ENCODE peak calls at places on chromosomes 16 and 17, in seven cellular contexts. X is PC-9, S is neuronal stem cell, L is fibroblast of lung, K is HAP-1, V is cardiac muscle cell, T is sigmoid colon. O is an unnamed sample.
A peak's percentile ranks its signal among the peaks of the same experiment; 100 is the strongest.

GRCh38 chr16:2043296-2043979 is 4.2 kb downstream of the NTHL1 start:
- DNase-seq in V (no peak), T (no peak), S (no peak), X (no peak), L (no peak), K (no peak), O (no peak)

GRCh38 chr16:10584956-10585561 is 4.7 kb upstream of the EMP2 start:
- DNase-seq in V (no peak), T (no peak), K (no peak), L (peak; percentile 73), S (no peak), X (peak; percentile 50), O (no peak)

GRCh38 chr16:50495673-50496072 is 52.5 kb upstream of the NKD1 start:
- DNase-seq in L (no peak), K (no peak), X (no peak), T (no peak), V (no peak), S (no peak), O (no peak)

GRCh38 chr17:82876602-82877391 is 37.0 kb upstream of the ZNF750 start:
- DNase-seq in T (peak; percentile 96), X (peak; percentile 70), K (no peak), V (peak; percentile 85), L (peak; percentile 70), S (no peak), O (no peak)

GRCh38 chr17:8221663-8222379 is 11.4 kb upstream of the AURKB start:
- DNase-seq in S (peak; percentile 96), K (peak; percentile 83), X (peak; percentile 72), V (peak; percentile 85), T (peak; percentile 92), L (peak; percentile 86), O (peak; percentile 76)

GRCh38 chr16:27369806-27370205 is 32.2 kb upstream of the IL21R start:
- DNase-seq in T (no peak), L (peak; percentile 57), S (no peak), X (no peak), K (no peak), V (no peak), O (no peak)

GRCh38 chr16:69709456-69710084 is 16.8 kb downstream of the NQO1 start:
- DNase-seq in X (peak; percentile 51), V (peak; percentile 65), S (peak; percentile 44), T (no peak), L (peak; percentile 61), K (peak; percentile 78), O (no peak)

GRCh38 chr16:12587170-12587569 is 216.5 kb downstream of the CPPED1 start:
- DNase-seq in T (no peak), S (no peak), X (no peak), V (no peak), K (no peak), L (no peak), O (no peak)

GRCh38 chr17:45813051-45813731 is 29.1 kb downstream of the CRHR1 start:
- DNase-seq in T (no peak), V (peak; percentile 63), K (no peak), L (no peak), S (peak; percentile 75), X (no peak), O (no peak)

GRCh38 chr17:60059082-60059481 is 19.6 kb downstream of the HEATR6 start:
- DNase-seq in L (no peak), X (no peak), V (no peak), K (no peak), T (no peak), S (no peak), O (no peak)

GRCh38 chr16:88014954-88015805 is 63.9 kb downstream of the BANP start:
- DNase-seq in K (no peak), T (peak; percentile 43), X (no peak), V (no peak), L (no peak), S (no peak), O (no peak)

GRCh38 chr17:57293077-57293476 is 36.8 kb downstream of the MSI2 start:
- DNase-seq in L (peak; percentile 89), V (no peak), K (no peak), S (no peak), T (no peak), X (peak; percentile 54), O (peak; percentile 14)

GRCh38 chr17:34220776-34221390 is 34.2 kb upstream of the CCL2 start:
- DNase-seq in K (no peak), V (no peak), S (no peak), T (no peak), L (no peak), X (no peak), O (no peak)

GRCh38 chr17:66935717-66936116 is 28.8 kb upstream of the CACNG4 start:
- DNase-seq in L (no peak), S (no peak), X (no peak), V (no peak), K (no peak), T (no peak), O (no peak)

GRCh38 chr17:38667099-38667786 is 7.5 kb downstream of the EPOP start:
- DNase-seq in S (peak; percentile 74), V (peak; percentile 85), X (peak; percentile 58), T (peak; percentile 81), K (peak; percentile 75), L (peak; percentile 52), O (peak; percentile 71)

DNA sequence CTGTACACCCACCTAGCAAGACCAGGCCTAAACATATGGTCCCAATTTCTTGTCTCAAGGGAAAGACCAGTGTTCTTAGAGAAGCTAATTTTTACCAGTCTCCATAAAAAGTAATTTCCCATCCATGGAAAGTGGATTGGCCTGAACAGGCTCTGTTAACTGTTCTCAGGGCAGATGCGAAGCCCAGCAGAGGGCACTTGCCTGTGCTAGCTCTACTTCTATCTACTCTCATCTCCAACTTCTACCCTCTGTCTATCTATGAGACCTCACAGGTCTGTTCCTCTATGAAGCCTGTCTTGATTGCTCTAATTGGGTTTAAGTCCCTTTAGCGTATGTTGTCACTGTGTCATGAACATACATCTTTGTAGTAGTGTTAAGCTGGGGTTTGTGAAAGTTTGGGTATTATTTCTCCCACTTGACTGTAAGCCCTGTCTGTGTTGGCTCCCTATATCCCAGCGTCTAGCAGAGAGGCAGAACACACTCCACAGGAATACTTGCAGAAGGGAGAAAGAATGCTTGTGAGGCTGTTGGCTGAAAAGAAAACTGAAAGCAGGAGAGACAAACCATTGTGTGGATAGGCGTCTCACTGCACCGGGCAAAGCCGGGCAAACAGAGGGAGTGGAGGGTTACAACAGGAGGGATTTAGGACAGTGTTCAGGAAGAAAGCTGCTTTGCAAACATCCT is 167.2 kb upstream of the MAF start:
- DNase-seq in S (peak; percentile 23), L (peak; percentile 27), T (no peak), X (no peak), V (no peak), K (no peak), O (no peak)
- H3K4me3 ChIP-seq in S (no peak overlapping the region), L (peak overlapping the region; percentile 50), T (peak overlapping the region; percentile 39), X (no peak overlapping the region), V (no peak overlapping the region), K (no peak overlapping the region), O (no peak overlapping the region)

DNA sequence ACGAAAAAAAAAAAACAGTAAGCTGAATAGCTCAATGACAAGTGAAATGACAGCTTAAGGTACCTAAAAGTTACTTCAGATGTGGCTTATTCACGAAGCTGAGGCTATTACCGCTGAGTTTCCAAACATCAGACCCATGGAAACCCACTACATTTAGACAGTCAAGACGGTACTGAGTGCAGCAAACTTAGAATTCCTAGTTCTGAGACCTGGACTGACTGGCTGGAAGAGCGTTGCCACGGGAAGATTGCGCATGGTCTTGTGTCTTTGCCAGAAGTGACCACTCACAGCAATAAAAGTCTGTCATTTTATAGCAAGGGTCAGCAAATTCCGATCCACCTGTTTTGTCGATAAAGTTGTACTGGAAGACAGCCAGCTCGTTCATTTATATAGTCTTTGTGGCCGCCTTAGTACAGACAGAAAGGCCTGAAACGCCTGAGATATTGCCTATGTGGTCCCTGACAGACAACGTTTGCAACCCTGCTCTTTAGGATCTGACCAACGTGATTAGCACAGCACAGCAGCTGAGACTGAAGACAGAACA is 19.2 kb downstream of the LITAFD start:
- DNase-seq in X (no peak), V (no peak), T (no peak), S (no peak), K (no peak), L (no peak), O (no peak)
- H3K36me3 ChIP-seq in X (peaks cover 48% of the 10 kb centered on the region), V (peaks cover 73% of the 10 kb centered on the region), T (peaks cover 90% of the 10 kb centered on the region), S (peaks cover 55% of the 10 kb centered on the region), K (peaks cover 95% of the 10 kb centered on the region), L (peaks cover 26% of the 10 kb centered on the region), O (peaks cover 70% of the 10 kb centered on the region)

DNA sequence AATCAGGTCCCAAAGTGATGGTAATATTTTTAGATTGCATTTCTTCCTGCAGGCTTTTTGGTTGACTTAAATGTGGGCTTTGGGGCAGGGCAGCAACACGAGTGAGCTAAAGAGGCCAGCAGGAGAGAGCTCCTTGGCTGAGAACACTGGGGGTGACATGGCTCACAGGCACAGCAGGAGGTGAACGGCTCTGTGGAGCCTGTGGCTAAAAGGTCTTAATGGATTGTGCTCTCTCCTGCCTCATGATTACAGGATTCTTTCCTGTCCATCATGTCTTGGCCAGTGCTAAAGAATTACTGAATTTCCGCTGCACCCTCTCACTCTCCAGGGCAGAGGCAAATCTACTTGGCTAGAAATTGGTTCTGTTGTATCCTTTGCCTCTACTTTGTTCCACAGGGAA is 366.6 kb downstream of the HS3ST4 start:
- DNase-seq in K (no peak), V (no peak), S (no peak), L (no peak), X (no peak), T (no peak), O (no peak)
- H3K9me3 ChIP-seq in K (no peaks in the 10 kb centered on the region), V (no peaks in the 10 kb centered on the region), S (no peaks in the 10 kb centered on the region), L (no peaks in the 10 kb centered on the region), X (no peaks in the 10 kb centered on the region), T (no peaks in the 10 kb centered on the region), O (no peaks in the 10 kb centered on the region)

DNA sequence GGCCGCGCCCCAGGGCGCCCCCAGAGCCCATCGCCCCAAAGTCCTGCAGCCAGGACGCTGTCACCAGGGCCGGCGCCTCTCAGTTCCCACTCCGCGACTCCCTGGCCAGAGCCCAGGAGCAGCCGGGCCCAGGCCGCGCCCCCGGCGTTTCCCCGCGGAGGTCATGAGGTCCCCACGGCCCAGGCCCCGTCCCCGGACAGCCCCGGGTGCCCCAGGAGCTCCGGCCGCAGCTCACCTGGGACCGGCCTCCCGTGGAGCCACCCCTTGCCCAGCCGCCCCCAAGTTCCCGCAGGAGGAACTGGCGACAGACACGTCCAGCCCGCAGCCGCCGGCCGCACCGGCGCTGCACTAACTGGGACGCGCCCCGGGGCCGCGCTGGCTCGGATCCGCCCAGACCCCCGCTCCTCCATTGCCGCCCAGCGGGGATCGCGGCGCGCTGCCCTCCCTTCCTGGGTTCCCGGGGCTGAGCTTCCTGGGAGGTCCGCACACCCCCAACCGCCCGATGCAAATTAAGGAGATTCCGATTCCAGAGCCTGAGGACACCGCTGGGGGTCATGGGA is 9.7 kb downstream of the AHSP start:
- DNase-seq in L (no peak), T (no peak), V (peak; percentile 12), S (no peak), K (no peak), X (no peak), O (peak; percentile 23)
- H3K4me3 ChIP-seq in L (no peak overlapping the region), T (peak overlapping the region; percentile 45), V (peak overlapping the region; percentile 22), S (peak overlapping the region; percentile 29), K (no peak overlapping the region), X (no peak overlapping the region), O (peak overlapping the region; percentile 39)